ENCODE peak calls at places on chromosomes 11 and 22, in ten cellular contexts. Z is HCEC 1CT, L is SHP77, E is NCI-H1694, X is mammary epithelial cell, A is midbrain, F is AG08395, O is hypothalamus, D is fibroblast of the aortic adventitia, S is HL-60. U is an unnamed sample.

GRCh38 chr11:104122008-104122635 is 41.8 kb downstream of the PDGFD start:
- DNase-seq in Z (no peak), L (peak), E (no peak), X (no peak), A (no peak), F (no peak), O (no peak), D (no peak), S (no peak), U (no peak)

GRCh38 chr11:117993988-117994741 is 8.0 kb downstream of the IL10RA start:
- DNase-seq in Z (no peak), L (no peak), E (no peak), X (no peak), A (no peak), F (no peak), O (no peak), D (no peak), S (peak), U (peak)

GRCh38 chr22:20211997-20212753 is 55.9 kb downstream of the RTN4R start:
- DNase-seq in Z (peak), L (peak), E (no peak), X (peak), A (no peak), F (no peak), O (no peak), D (no peak), S (no peak), U (no peak)

GRCh38 chr11:8867035-8867434 is 44.0 kb upstream of the AKIP1 start:
- DNase-seq in Z (peak), L (no peak), E (no peak), X (peak), A (no peak), F (no peak), O (no peak), D (peak), S (no peak), U (no peak)

GRCh38 chr11:91967018-91967715 is 257.5 kb upstream of the FAT3 start:
- DNase-seq in Z (no peak), L (no peak), E (no peak), X (no peak), A (no peak), F (no peak), O (no peak), D (no peak), S (no peak), U (no peak)

GRCh38 chr11:32891657-32892354 is 805 bp upstream of the QSER1 start:
- DNase-seq in Z (no peak), L (peak), E (peak), X (peak), A (no peak), F (peak), O (no peak), D (peak), S (no peak), U (peak)

GRCh38 chr11:109304159-109304558 is 117.8 kb upstream of the C11orf87 start:
- DNase-seq in Z (peak), L (no peak), E (no peak), X (peak), A (no peak), F (no peak), O (no peak), D (peak), S (no peak), U (peak)

GRCh38 chr11:38598413-38598812 is 2000.4 kb upstream of the RAG2 start:
- DNase-seq in Z (no peak), L (no peak), E (no peak), X (no peak), A (peak), F (no peak), O (no peak), D (no peak), S (no peak), U (peak)

GRCh38 chr11:61076506-61077304 is 25.6 kb upstream of the CD5 start:
- DNase-seq in Z (no peak), L (no peak), E (no peak), X (no peak), A (no peak), F (no peak), O (no peak), D (no peak), S (no peak), U (no peak)

GRCh38 chr11:10797561-10797960 is 11.2 kb downstream of the EIF4G2 start:
- DNase-seq in Z (no peak), L (no peak), E (no peak), X (no peak), A (no peak), F (no peak), O (no peak), D (no peak), S (peak), U (no peak)

GRCh38 chr22:45200862-45201511 is 37.3 kb downstream of the NUP50 start:
- DNase-seq in Z (peak), L (no peak), E (no peak), X (peak), A (no peak), F (no peak), O (no peak), D (peak), S (no peak), U (no peak)

GRCh38 chr11:33713162-33713913 is 12.7 kb upstream of the C11orf91 start:
- DNase-seq in Z (no peak), L (no peak), E (no peak), X (no peak), A (no peak), F (no peak), O (no peak), D (peak), S (peak), U (no peak)

GRCh38 chr11:121553806-121554205 is 101.0 kb upstream of the SORL1-AS1 start:
- DNase-seq in Z (no peak), L (no peak), E (no peak), X (peak), A (no peak), F (no peak), O (no peak), D (peak), S (no peak), U (no peak)

GRCh38 chr11:75891947-75892739 is 77.1 kb downstream of the UVRAG start:
- DNase-seq in Z (no peak), L (no peak), E (no peak), X (no peak), A (peak), F (no peak), O (no peak), D (no peak), S (peak), U (peak)

GRCh38 chr11:15889972-15890371 is 466.4 kb downstream of the SOX6 start:
- DNase-seq in Z (no peak), L (no peak), E (no peak), X (no peak), A (no peak), F (no peak), O (no peak), D (peak), S (no peak), U (no peak)

GRCh38 chr22:49492308-49492707 is 335.4 kb downstream of the BRD1 start:
- DNase-seq in Z (no peak), L (no peak), E (no peak), X (no peak), A (no peak), F (no peak), O (no peak), D (no peak), S (no peak), U (no peak)

GRCh38 chr11:60951909-60952741 is at the start of gene SLC15A3:
- DNase-seq in Z (peak), L (no peak), E (no peak), X (no peak), A (peak), F (peak), O (peak), D (peak), S (peak), U (peak)

GRCh38 chr22:37317698-37318210 is 35.4 kb downstream of the CYTH4 start:
- DNase-seq in Z (no peak), L (no peak), E (no peak), X (peak), A (no peak), F (no peak), O (no peak), D (no peak), S (no peak), U (no peak)

GRCh38 chr11:20566591-20567434 is 32.6 kb upstream of the SLC6A5 start:
- DNase-seq in Z (no peak), L (no peak), E (no peak), X (peak), A (no peak), F (no peak), O (no peak), D (no peak), S (no peak), U (no peak)

GRCh38 chr11:1112351-1113191 is 37.9 kb downstream of the MUC2 start:
- DNase-seq in Z (no peak), L (no peak), E (no peak), X (no peak), A (no peak), F (no peak), O (no peak), D (no peak), S (no peak), U (no peak)

GRCh38 chr22:22944268-22944985 is 56.8 kb downstream of the IGLL5 start:
- DNase-seq in Z (no peak), L (no peak), E (no peak), X (no peak), A (no peak), F (no peak), O (no peak), D (no peak), S (no peak), U (no peak)

GRCh38 chr22:32622004-32622761 is 147.6 kb downstream of the FBXO7 start:
- DNase-seq in Z (no peak), L (no peak), E (no peak), X (no peak), A (no peak), F (peak), O (no peak), D (peak), S (no peak), U (no peak)

GRCh38 chr11:22807855-22808558 is 21.6 kb downstream of the SVIP start:
- DNase-seq in Z (peak), L (no peak), E (no peak), X (no peak), A (no peak), F (no peak), O (no peak), D (peak), S (no peak), U (no peak)

GRCh38 chr22:25722223-25723015 is 19.6 kb upstream of the MYO18B start:
- DNase-seq in Z (no peak), L (no peak), E (no peak), X (no peak), A (no peak), F (no peak), O (no peak), D (no peak), S (no peak), U (no peak)

GRCh38 chr11:86869966-86870570 is 69.7 kb downstream of the PRSS23 start:
- DNase-seq in Z (peak), L (peak), E (peak), X (peak), A (peak), F (peak), O (peak), D (peak), S (peak), U (peak)

GRCh38 chr11:73401217-73401923 is 25.2 kb downstream of the RELT start:
- DNase-seq in Z (no peak), L (no peak), E (no peak), X (no peak), A (no peak), F (peak), O (no peak), D (no peak), S (no peak), U (no peak)

GRCh38 chr11:93054881-93055280 is 85.4 kb downstream of the MTNR1B start:
- DNase-seq in Z (peak), L (no peak), E (no peak), X (peak), A (no peak), F (peak), O (no peak), D (peak), S (no peak), U (peak)

GRCh38 chr11:27331984-27332383 is 31.0 kb downstream of the CCDC34 start:
- DNase-seq in Z (peak), L (no peak), E (no peak), X (no peak), A (no peak), F (no peak), O (no peak), D (peak), S (no peak), U (no peak)

GRCh38 chr11:34860518-34860917 is 55.7 kb downstream of the APIP start:
- DNase-seq in Z (no peak), L (no peak), E (no peak), X (no peak), A (no peak), F (no peak), O (no peak), D (no peak), S (no peak), U (no peak)

GRCh38 chr11:65251476-65251875 is 10.3 kb upstream of the POLA2 start:
- DNase-seq in Z (peak), L (no peak), E (no peak), X (no peak), A (no peak), F (peak), O (no peak), D (no peak), S (no peak), U (no peak)

GRCh38 chr11:28243596-28243995 is 135.4 kb downstream of the METTL15 start:
- DNase-seq in Z (peak), L (no peak), E (no peak), X (no peak), A (no peak), F (peak), O (no peak), D (peak), S (no peak), U (no peak)

GRCh38 chr22:36351921-36352774 is 35.6 kb downstream of the MYH9 start:
- DNase-seq in Z (no peak), L (no peak), E (no peak), X (peak), A (no peak), F (no peak), O (no peak), D (no peak), S (no peak), U (no peak)

GRCh38 chr22:42324991-42325710 is 54.7 kb upstream of the TCF20 start:
- DNase-seq in Z (no peak), L (no peak), E (no peak), X (no peak), A (no peak), F (no peak), O (no peak), D (no peak), S (no peak), U (no peak)

GRCh38 chr11:120525285-120526085 is 13.9 kb downstream of the GRIK4 start:
- DNase-seq in Z (no peak), L (peak), E (no peak), X (no peak), A (no peak), F (no peak), O (no peak), D (no peak), S (no peak), U (no peak)

GRCh38 chr11:20360650-20361049 is 2.9 kb upstream of the HTATIP2 start:
- DNase-seq in Z (peak), L (no peak), E (no peak), X (peak), A (no peak), F (no peak), O (no peak), D (peak), S (peak), U (no peak)

GRCh38 chr22:23256986-23257888 is 76.9 kb downstream of the BCR start:
- DNase-seq in Z (no peak), L (no peak), E (no peak), X (peak), A (no peak), F (peak), O (no peak), D (peak), S (no peak), U (no peak)

GRCh38 chr22:25141994-25142620 is 57.6 kb upstream of the CRYBB3 start:
- DNase-seq in Z (no peak), L (no peak), E (no peak), X (no peak), A (no peak), F (no peak), O (no peak), D (no peak), S (no peak), U (peak)

GRCh38 chr22:39300198-39300830 is 19.1 kb downstream of the RPL3 start:
- DNase-seq in Z (no peak), L (no peak), E (no peak), X (no peak), A (peak), F (no peak), O (peak), D (no peak), S (peak), U (peak)

U was measured in Ammon's horn.